ENCODE peak calls at places on chromosomes 7 and 10, in five cellular contexts. One of them, this sample, is unnamed.

GRCh38 chr7:2773608-2774007 is 70.5 kb downstream of the GNA12 start:
- DNase-seq in keratinocyte: no peak
- DNase-seq in aorta: no peak
- DNase-seq in esophagus squamous epithelium: no peak
- DNase-seq in coronary artery: peak
- DNase-seq in this sample: no peak

GRCh38 chr7:473211-473734 is 46.4 kb downstream of the PDGFA start:
- DNase-seq in keratinocyte: no peak
- DNase-seq in aorta: peak
- DNase-seq in esophagus squamous epithelium: no peak
- DNase-seq in coronary artery: no peak
- DNase-seq in this sample: no peak

GRCh38 chr7:1535695-1536094 is 5.2 kb downstream of the MAFK start:
- DNase-seq in keratinocyte: no peak
- DNase-seq in aorta: peak
- DNase-seq in esophagus squamous epithelium: no peak
- DNase-seq in coronary artery: no peak
- DNase-seq in this sample: no peak

GRCh38 chr10:74991435-74991834 is 120.0 kb upstream of the SAMD8 start:
- DNase-seq in keratinocyte: no peak
- DNase-seq in aorta: no peak
- DNase-seq in esophagus squamous epithelium: no peak
- DNase-seq in coronary artery: no peak
- DNase-seq in this sample: peak

GRCh38 chr10:80407836-80408197 is 534 bp upstream of the PRXL2A start:
- DNase-seq in keratinocyte: no peak
- DNase-seq in aorta: no peak
- DNase-seq in esophagus squamous epithelium: no peak
- DNase-seq in coronary artery: no peak
- DNase-seq in this sample: no peak

GRCh38 chr7:120163449-120163848 is 109.5 kb upstream of the KCND2 start:
- DNase-seq in keratinocyte: no peak
- DNase-seq in aorta: no peak
- DNase-seq in esophagus squamous epithelium: no peak
- DNase-seq in coronary artery: no peak
- DNase-seq in this sample: no peak

GRCh38 chr10:16518822-16519221 is 2.9 kb downstream of the C1QL3 start:
- DNase-seq in keratinocyte: no peak
- DNase-seq in aorta: no peak
- DNase-seq in esophagus squamous epithelium: no peak
- DNase-seq in coronary artery: no peak
- DNase-seq in this sample: no peak

GRCh38 chr7:143437568-143437967 is 5.7 kb upstream of the TAS2R60 start:
- DNase-seq in keratinocyte: no peak
- DNase-seq in aorta: no peak
- DNase-seq in esophagus squamous epithelium: no peak
- DNase-seq in coronary artery: no peak
- DNase-seq in this sample: no peak

GRCh38 chr7:108442039-108442568 is 14.1 kb downstream of the NRCAM start:
- DNase-seq in keratinocyte: peak
- DNase-seq in aorta: no peak
- DNase-seq in esophagus squamous epithelium: no peak
- DNase-seq in coronary artery: no peak
- DNase-seq in this sample: peak

GRCh38 chr7:81845628-81846259 is 75.9 kb upstream of the HGF start:
- DNase-seq in keratinocyte: no peak
- DNase-seq in aorta: no peak
- DNase-seq in esophagus squamous epithelium: no peak
- DNase-seq in coronary artery: no peak
- DNase-seq in this sample: no peak

GRCh38 chr10:67629461-67629971 is 66.5 kb downstream of the CTNNA3 start:
- DNase-seq in keratinocyte: no peak
- DNase-seq in aorta: no peak
- DNase-seq in esophagus squamous epithelium: no peak
- DNase-seq in coronary artery: no peak
- DNase-seq in this sample: no peak

GRCh38 chr10:126840736-126841135 is 64.5 kb upstream of the DOCK1 start:
- DNase-seq in keratinocyte: no peak
- DNase-seq in aorta: no peak
- DNase-seq in esophagus squamous epithelium: no peak
- DNase-seq in coronary artery: no peak
- DNase-seq in this sample: no peak
- H3K27ac ChIP-seq in keratinocyte: no peak
- H3K27ac ChIP-seq in aorta: no peak
- H3K27ac ChIP-seq in esophagus squamous epithelium: no peak
- H3K27ac ChIP-seq in coronary artery: no peak
- H3K27ac ChIP-seq in this sample: no peak

DNA sequence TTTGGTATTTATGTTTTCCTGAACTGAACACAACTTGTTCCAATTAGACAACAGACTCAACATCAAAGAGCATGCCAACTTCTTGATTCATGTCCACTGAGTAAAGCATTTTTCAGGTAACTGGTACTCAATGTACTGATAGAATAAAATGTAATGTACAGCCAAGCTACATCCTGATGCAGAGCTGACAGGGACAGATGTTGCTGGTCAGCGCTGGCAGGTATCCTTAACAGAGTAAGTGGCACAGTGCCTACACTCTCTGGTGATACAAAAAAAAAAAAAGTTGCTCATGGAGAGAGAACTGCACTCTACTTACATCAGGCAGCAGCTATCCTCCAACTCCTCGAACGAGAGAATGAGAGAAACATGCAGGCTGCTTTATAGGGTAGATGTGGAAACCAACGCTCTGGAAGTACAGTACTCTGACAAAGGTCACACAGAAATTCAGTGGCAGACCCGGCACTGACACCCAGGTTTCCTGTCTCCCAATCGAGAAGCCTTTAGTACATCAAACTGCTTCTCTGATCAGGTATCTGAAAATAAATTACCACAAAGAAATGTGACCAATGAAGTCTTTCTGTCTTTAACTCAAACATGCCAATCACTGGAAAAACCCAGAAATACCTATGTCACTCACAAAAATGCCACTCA is 4.6 kb downstream of the ITGB1 start:
- DNase-seq in keratinocyte: no peak
- DNase-seq in aorta: no peak
- DNase-seq in esophagus squamous epithelium: no peak
- DNase-seq in coronary artery: no peak
- DNase-seq in this sample: no peak
- H3K27ac ChIP-seq in keratinocyte: peak
- H3K27ac ChIP-seq in aorta: peak
- H3K27ac ChIP-seq in esophagus squamous epithelium: peak
- H3K27ac ChIP-seq in coronary artery: no peak
- H3K27ac ChIP-seq in this sample: peak

GRCh38 chr7:106717997-106718871 is 57.3 kb upstream of the CCDC71L start:
- DNase-seq in keratinocyte: peak
- DNase-seq in aorta: no peak
- DNase-seq in esophagus squamous epithelium: peak
- DNase-seq in coronary artery: no peak
- DNase-seq in this sample: peak
- H3K27ac ChIP-seq in keratinocyte: peak
- H3K27ac ChIP-seq in aorta: no peak
- H3K27ac ChIP-seq in esophagus squamous epithelium: peak
- H3K27ac ChIP-seq in coronary artery: peak
- H3K27ac ChIP-seq in this sample: peak

GRCh38 chr10:46096426-46096825 is 50.4 kb upstream of the MSMB start:
- DNase-seq in keratinocyte: no peak
- DNase-seq in aorta: no peak
- DNase-seq in esophagus squamous epithelium: no peak
- DNase-seq in coronary artery: peak
- DNase-seq in this sample: no peak
- H3K27ac ChIP-seq in keratinocyte: no peak
- H3K27ac ChIP-seq in aorta: no peak
- H3K27ac ChIP-seq in esophagus squamous epithelium: no peak
- H3K27ac ChIP-seq in coronary artery: no peak
- H3K27ac ChIP-seq in this sample: no peak

DNA sequence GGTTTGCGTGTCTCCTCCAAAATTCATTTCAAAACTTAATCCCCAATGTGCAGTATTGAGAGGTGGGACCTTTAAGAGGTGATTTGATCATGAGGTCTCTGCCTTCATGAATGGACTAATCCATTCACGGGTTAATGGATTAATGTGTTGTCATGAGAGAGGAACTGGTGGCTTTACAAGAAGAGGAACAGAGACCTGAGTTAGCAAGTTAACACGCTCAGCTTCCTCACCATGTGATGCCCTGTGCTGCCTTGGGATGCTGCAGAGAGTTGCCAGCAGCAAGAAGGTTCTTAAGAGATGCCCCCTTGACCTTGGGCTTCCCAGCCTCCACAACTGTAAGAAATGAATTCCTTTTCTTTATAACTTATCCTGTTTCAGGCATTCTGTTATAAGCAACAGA is 3.7 kb upstream of the TCTN3 start:
- DNase-seq in keratinocyte: no peak
- DNase-seq in aorta: peak
- DNase-seq in esophagus squamous epithelium: no peak
- DNase-seq in coronary artery: no peak
- DNase-seq in this sample: no peak
- H3K27ac ChIP-seq in keratinocyte: no peak
- H3K27ac ChIP-seq in aorta: no peak
- H3K27ac ChIP-seq in esophagus squamous epithelium: peak
- H3K27ac ChIP-seq in coronary artery: peak
- H3K27ac ChIP-seq in this sample: no peak

DNA sequence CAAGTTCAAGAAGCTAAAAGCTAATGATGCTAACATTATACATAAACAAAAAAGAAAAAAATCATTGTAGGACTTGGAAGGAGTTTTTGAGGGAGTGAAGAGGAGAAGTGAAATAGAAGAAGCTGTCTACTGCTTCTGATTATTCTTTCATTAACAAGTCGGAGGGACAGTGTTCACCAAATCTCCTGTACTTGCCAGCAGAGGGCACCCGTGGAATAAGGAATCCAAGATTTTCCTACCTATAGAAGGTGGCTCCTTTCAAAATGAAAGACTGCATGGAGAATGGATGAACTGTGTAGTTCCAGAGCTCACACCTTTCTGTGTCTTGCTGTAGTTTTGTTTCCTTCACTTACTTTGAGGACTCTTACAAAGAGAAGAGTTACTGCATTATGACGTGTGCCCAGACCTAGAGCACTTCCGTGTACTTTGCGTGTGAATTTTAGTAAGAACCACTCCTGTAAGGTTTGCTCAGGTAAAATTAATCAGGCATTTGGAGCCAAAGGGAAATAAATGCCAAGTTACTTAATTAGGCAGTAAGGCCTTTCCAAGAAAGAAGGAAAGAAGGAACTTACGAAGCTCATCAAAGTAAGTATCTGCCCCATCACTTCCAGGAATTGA is 145.1 kb downstream of the SEMA3D start:
- DNase-seq in keratinocyte: peak
- DNase-seq in aorta: peak
- DNase-seq in esophagus squamous epithelium: no peak
- DNase-seq in coronary artery: no peak
- DNase-seq in this sample: peak
- H3K27ac ChIP-seq in keratinocyte: no peak
- H3K27ac ChIP-seq in aorta: no peak
- H3K27ac ChIP-seq in esophagus squamous epithelium: no peak
- H3K27ac ChIP-seq in coronary artery: no peak
- H3K27ac ChIP-seq in this sample: no peak

DNA sequence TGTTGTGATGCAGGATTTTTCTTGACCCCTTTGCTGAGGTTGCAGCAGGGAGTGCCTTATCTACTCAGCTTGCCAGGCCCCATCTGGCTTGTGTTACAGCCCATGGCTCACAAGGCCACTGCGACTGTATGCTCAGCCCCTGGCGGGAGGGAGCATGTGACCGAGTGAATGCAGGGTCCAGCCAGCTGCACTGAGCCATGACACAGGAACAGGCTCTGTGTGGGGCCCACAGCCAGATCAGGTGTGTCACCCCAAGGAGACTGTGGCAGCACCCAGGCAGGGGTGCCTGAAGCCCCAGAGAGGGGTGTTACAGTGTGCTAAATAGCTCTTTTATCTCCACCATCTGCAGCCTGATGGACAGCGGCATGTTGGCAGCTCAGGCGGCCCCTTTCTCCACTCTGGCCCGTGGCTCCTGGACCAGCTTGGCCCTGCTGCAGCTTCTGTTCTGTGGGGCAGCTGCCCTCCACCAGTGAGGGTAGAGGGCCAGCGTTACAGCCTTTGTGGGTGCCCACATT is 2.6 kb upstream of the PCBD1 start:
- DNase-seq in keratinocyte: no peak
- DNase-seq in aorta: no peak
- DNase-seq in esophagus squamous epithelium: no peak
- DNase-seq in coronary artery: no peak
- DNase-seq in this sample: no peak
- H3K27ac ChIP-seq in keratinocyte: no peak
- H3K27ac ChIP-seq in aorta: no peak
- H3K27ac ChIP-seq in esophagus squamous epithelium: no peak
- H3K27ac ChIP-seq in coronary artery: no peak
- H3K27ac ChIP-seq in this sample: no peak

DNA sequence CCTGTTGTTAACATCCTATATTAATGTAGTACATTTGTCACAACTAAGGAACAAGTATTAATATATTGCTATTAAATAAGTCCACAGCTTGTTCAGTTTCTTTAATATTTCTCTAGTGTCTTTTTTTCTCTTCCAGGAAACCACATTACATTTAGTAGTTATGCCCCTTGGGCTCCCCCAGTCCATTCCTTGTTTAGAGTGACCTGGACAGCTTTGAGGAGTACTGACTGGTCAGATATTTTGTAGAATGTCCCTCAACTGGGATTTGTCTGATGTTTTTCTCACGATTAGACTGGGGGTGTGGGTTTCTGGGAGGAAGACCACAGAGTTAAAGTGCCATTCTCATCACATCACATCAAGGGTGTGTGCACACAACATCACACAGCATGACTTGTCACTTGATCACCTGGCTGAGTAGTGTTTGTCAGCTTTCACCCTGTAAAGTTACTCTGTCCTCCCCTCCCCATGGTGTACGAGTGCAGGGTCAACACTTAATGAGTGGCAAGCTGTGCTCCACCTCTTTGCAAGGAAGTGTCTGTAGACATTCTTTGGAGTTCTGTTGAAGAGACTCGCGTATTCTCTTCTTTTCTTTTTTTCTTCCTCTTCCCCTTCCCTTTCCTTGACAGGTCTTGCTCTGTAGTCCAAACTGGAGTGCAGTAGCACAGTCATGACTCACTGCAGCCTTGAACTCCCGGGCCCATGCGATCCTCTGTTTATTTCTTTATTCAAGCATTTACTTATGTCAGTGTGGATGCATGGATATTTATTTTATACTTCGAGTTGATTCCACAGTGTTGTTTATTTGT is 10.2 kb downstream of the LMTK2 start:
- DNase-seq in keratinocyte: no peak
- DNase-seq in aorta: no peak
- DNase-seq in esophagus squamous epithelium: no peak
- DNase-seq in coronary artery: no peak
- DNase-seq in this sample: peak
- H3K27ac ChIP-seq in keratinocyte: peak
- H3K27ac ChIP-seq in aorta: no peak
- H3K27ac ChIP-seq in esophagus squamous epithelium: no peak
- H3K27ac ChIP-seq in coronary artery: no peak
- H3K27ac ChIP-seq in this sample: peak

GRCh38 chr7:118252087-118252486 is 27.6 kb downstream of the ANKRD7 start:
- DNase-seq in keratinocyte: no peak
- DNase-seq in aorta: no peak
- DNase-seq in esophagus squamous epithelium: no peak
- DNase-seq in coronary artery: no peak
- DNase-seq in this sample: no peak
- H3K27ac ChIP-seq in keratinocyte: no peak
- H3K27ac ChIP-seq in aorta: no peak
- H3K27ac ChIP-seq in esophagus squamous epithelium: no peak
- H3K27ac ChIP-seq in coronary artery: no peak
- H3K27ac ChIP-seq in this sample: no peak